ENCODE peak calls at places on chromosomes 3 and 15, in seven cellular contexts. L, F, P, U, T, I and C are unnamed samples.

GRCh38 chr15:51576451-51576850 is 46.1 kb downstream of the DMXL2 start:
- DNase-seq in L (no peak), F (no peak), P (no peak), U (no peak), T (peak), I (no peak), C (no peak)

GRCh38 chr15:35289029-35289617 is 204.0 kb upstream of the NANOGP8 start:
- DNase-seq in L (no peak), F (no peak), P (no peak), U (no peak), T (peak), I (no peak), C (no peak)

GRCh38 chr3:17442332-17443049 is 299.9 kb downstream of the TBC1D5 start:
- DNase-seq in L (no peak), F (no peak), P (no peak), U (no peak), T (no peak), I (no peak), C (no peak)

GRCh38 chr3:29533992-29534391 is 253.1 kb downstream of the RBMS3 start:
- DNase-seq in L (no peak), F (no peak), P (no peak), U (no peak), T (no peak), I (no peak), C (no peak)

GRCh38 chr3:157301027-157301663 is 135.5 kb upstream of the PTX3 start:
- DNase-seq in L (no peak), F (no peak), P (no peak), U (no peak), T (no peak), I (no peak), C (no peak)

GRCh38 chr15:53976844-53977392 is 1.3 kb upstream of the UNC13C start:
- DNase-seq in L (no peak), F (no peak), P (no peak), U (no peak), T (no peak), I (no peak), C (peak)

GRCh38 chr3:175571096-175571495 is 712.0 kb downstream of the NAALADL2 start:
- DNase-seq in L (no peak), F (no peak), P (no peak), U (no peak), T (no peak), I (no peak), C (no peak)

GRCh38 chr15:69475769-69476358 is 23.2 kb downstream of the RPLP1 start:
- DNase-seq in L (peak), F (no peak), P (peak), U (peak), T (peak), I (peak), C (peak)

GRCh38 chr15:99604865-99605264 is 39.1 kb downstream of the MEF2A start:
- DNase-seq in L (no peak), F (no peak), P (no peak), U (no peak), T (no peak), I (no peak), C (no peak)

GRCh38 chr15:50210462-50211264 is 28.7 kb downstream of the SLC27A2 start:
- DNase-seq in L (no peak), F (no peak), P (no peak), U (no peak), T (no peak), I (no peak), C (no peak)
- TF ChIP-seq CTCF in L (no peak), F (no peak), P (no peak), U (no peak), T (no peak), I (no peak), C (no peak)

DNA sequence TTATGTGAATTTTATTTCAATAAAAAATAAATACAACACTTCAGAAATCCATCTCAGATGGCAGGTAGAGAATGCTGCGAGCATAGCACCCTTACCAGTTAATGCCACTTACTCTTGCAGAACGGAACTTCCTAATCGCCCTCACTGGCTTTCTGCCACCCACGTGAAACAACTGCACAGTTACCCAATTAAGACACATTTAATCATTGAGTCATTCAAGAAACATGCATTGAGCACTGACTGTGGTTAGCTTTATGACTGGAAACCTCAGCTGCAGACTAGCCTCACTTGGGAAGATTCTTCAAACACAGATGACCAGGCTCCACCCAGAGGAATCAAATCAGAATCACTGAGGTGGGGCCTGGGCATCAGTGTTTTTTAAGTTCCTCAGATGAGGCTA is 5.6 kb upstream of the MFGE8 start:
- DNase-seq in L (no peak), F (no peak), P (peak), U (no peak), T (peak), I (no peak), C (no peak)
- TF ChIP-seq CTCF in L (no peak), F (no peak), P (no peak), U (no peak), T (no peak), I (no peak), C (no peak)

GRCh38 chr3:127889976-127890650 is 24.9 kb upstream of the KBTBD12 start:
- DNase-seq in L (no peak), F (no peak), P (no peak), U (no peak), T (no peak), I (no peak), C (no peak)
- TF ChIP-seq CTCF in L (no peak), F (no peak), P (no peak), U (no peak), T (peak), I (no peak), C (peak)

GRCh38 chr3:81352867-81353266 is 408.6 kb downstream of the GBE1 start:
- DNase-seq in L (no peak), F (no peak), P (no peak), U (no peak), T (peak), I (no peak), C (no peak)
- TF ChIP-seq CTCF in L (no peak), F (no peak), P (no peak), U (peak), T (peak), I (no peak), C (no peak)